ENCODE peak calls at places on chromosomes 2 and 18, in six cellular contexts. One of them, this sample, is unnamed.

GRCh38 chr2:218727502-218728165 is 17.0 kb downstream of the TTLL4 start:
- DNase-seq in K562: no peak
- DNase-seq in cardiac fibroblast: peak; percentile 67
- DNase-seq in fibroblast of pulmonary artery: peak; percentile 53
- DNase-seq in CD8-positive, alpha-beta T cell: no peak
- DNase-seq in fibroblast of lung: peak; percentile 48
- DNase-seq in this sample: peak; percentile 32

GRCh38 chr2:47751856-47752414 is 31.0 kb upstream of the MSH6 start:
- DNase-seq in K562: no peak
- DNase-seq in cardiac fibroblast: no peak
- DNase-seq in fibroblast of pulmonary artery: no peak
- DNase-seq in CD8-positive, alpha-beta T cell: no peak
- DNase-seq in fibroblast of lung: no peak
- DNase-seq in this sample: no peak

GRCh38 chr2:86218124-86218523 is 18.9 kb downstream of the MRPL35 start:
- DNase-seq in K562: no peak
- DNase-seq in cardiac fibroblast: no peak
- DNase-seq in fibroblast of pulmonary artery: no peak
- DNase-seq in CD8-positive, alpha-beta T cell: no peak
- DNase-seq in fibroblast of lung: no peak
- DNase-seq in this sample: no peak

GRCh38 chr2:127647242-127648190 is 1.6 kb downstream of the GPR17 start:
- DNase-seq in K562: no peak
- DNase-seq in cardiac fibroblast: peak; percentile 44
- DNase-seq in fibroblast of pulmonary artery: peak; percentile 45
- DNase-seq in CD8-positive, alpha-beta T cell: no peak
- DNase-seq in fibroblast of lung: no peak
- DNase-seq in this sample: peak; percentile 24

GRCh38 chr2:241821460-241822263 is 12.7 kb downstream of the NEU4 start:
- DNase-seq in K562: no peak
- DNase-seq in cardiac fibroblast: no peak
- DNase-seq in fibroblast of pulmonary artery: no peak
- DNase-seq in CD8-positive, alpha-beta T cell: no peak
- DNase-seq in fibroblast of lung: no peak
- DNase-seq in this sample: no peak

GRCh38 chr18:75068682-75069435 is 140.1 kb downstream of the PTGR3 start:
- DNase-seq in K562: no peak
- DNase-seq in cardiac fibroblast: peak; percentile 6
- DNase-seq in fibroblast of pulmonary artery: peak; percentile 18
- DNase-seq in CD8-positive, alpha-beta T cell: no peak
- DNase-seq in fibroblast of lung: no peak
- DNase-seq in this sample: no peak

GRCh38 chr2:29057006-29057405 is 17.3 kb downstream of the PCARE start:
- DNase-seq in K562: no peak
- DNase-seq in cardiac fibroblast: no peak
- DNase-seq in fibroblast of pulmonary artery: no peak
- DNase-seq in CD8-positive, alpha-beta T cell: no peak
- DNase-seq in fibroblast of lung: no peak
- DNase-seq in this sample: no peak

GRCh38 chr18:28541276-28541930 is 364.5 kb upstream of the CDH2 start:
- DNase-seq in K562: no peak
- DNase-seq in cardiac fibroblast: no peak
- DNase-seq in fibroblast of pulmonary artery: no peak
- DNase-seq in CD8-positive, alpha-beta T cell: no peak
- DNase-seq in fibroblast of lung: no peak
- DNase-seq in this sample: no peak

GRCh38 chr18:51643483-51643882 is 446.0 kb upstream of the MEX3C start:
- DNase-seq in K562: no peak
- DNase-seq in cardiac fibroblast: no peak
- DNase-seq in fibroblast of pulmonary artery: no peak
- DNase-seq in CD8-positive, alpha-beta T cell: no peak
- DNase-seq in fibroblast of lung: no peak
- DNase-seq in this sample: no peak

GRCh38 chr18:48567388-48567787 is 28.6 kb downstream of the CTIF start:
- DNase-seq in K562: no peak
- DNase-seq in cardiac fibroblast: no peak
- DNase-seq in fibroblast of pulmonary artery: no peak
- DNase-seq in CD8-positive, alpha-beta T cell: no peak
- DNase-seq in fibroblast of lung: no peak
- DNase-seq in this sample: no peak

GRCh38 chr2:239329284-239329971 is 71.4 kb downstream of the HDAC4 start:
- DNase-seq in K562: no peak
- DNase-seq in cardiac fibroblast: no peak
- DNase-seq in fibroblast of pulmonary artery: no peak
- DNase-seq in CD8-positive, alpha-beta T cell: no peak
- DNase-seq in fibroblast of lung: peak; percentile 42
- DNase-seq in this sample: no peak

GRCh38 chr2:231684314-231685223 is 23.8 kb upstream of the PTMA start:
- DNase-seq in K562: no peak
- DNase-seq in cardiac fibroblast: no peak
- DNase-seq in fibroblast of pulmonary artery: no peak
- DNase-seq in CD8-positive, alpha-beta T cell: no peak
- DNase-seq in fibroblast of lung: no peak
- DNase-seq in this sample: no peak

GRCh38 chr2:107595749-107596148 is 230.9 kb upstream of the RGPD4 start:
- DNase-seq in K562: no peak
- DNase-seq in cardiac fibroblast: peak; percentile 76
- DNase-seq in fibroblast of pulmonary artery: peak; percentile 60
- DNase-seq in CD8-positive, alpha-beta T cell: no peak
- DNase-seq in fibroblast of lung: peak; percentile 59
- DNase-seq in this sample: peak; percentile 78

GRCh38 chr2:151315381-151315903 is 26.0 kb upstream of the NMI start:
- DNase-seq in K562: no peak
- DNase-seq in cardiac fibroblast: peak; percentile 82
- DNase-seq in fibroblast of pulmonary artery: peak; percentile 70
- DNase-seq in CD8-positive, alpha-beta T cell: no peak
- DNase-seq in fibroblast of lung: peak; percentile 70
- DNase-seq in this sample: peak; percentile 18

GRCh38 chr18:9648431-9649163 is 34.2 kb upstream of the PPP4R1 start:
- DNase-seq in K562: no peak
- DNase-seq in cardiac fibroblast: no peak
- DNase-seq in fibroblast of pulmonary artery: no peak
- DNase-seq in CD8-positive, alpha-beta T cell: no peak
- DNase-seq in fibroblast of lung: no peak
- DNase-seq in this sample: no peak

GRCh38 chr18:9658111-9658641 is 43.8 kb upstream of the PPP4R1 start:
- DNase-seq in K562: no peak
- DNase-seq in cardiac fibroblast: no peak
- DNase-seq in fibroblast of pulmonary artery: no peak
- DNase-seq in CD8-positive, alpha-beta T cell: no peak
- DNase-seq in fibroblast of lung: no peak
- DNase-seq in this sample: no peak

GRCh38 chr18:9649164-9649540 is 34.8 kb upstream of the PPP4R1 start:
- DNase-seq in K562: no peak
- DNase-seq in cardiac fibroblast: no peak
- DNase-seq in fibroblast of pulmonary artery: no peak
- DNase-seq in CD8-positive, alpha-beta T cell: no peak
- DNase-seq in fibroblast of lung: no peak
- DNase-seq in this sample: peak; percentile 60

GRCh38 chr18:9647496-9648323 is 33.4 kb upstream of the PPP4R1 start:
- DNase-seq in K562: no peak
- DNase-seq in cardiac fibroblast: peak; percentile 58
- DNase-seq in fibroblast of pulmonary artery: peak; percentile 46
- DNase-seq in CD8-positive, alpha-beta T cell: no peak
- DNase-seq in fibroblast of lung: no peak
- DNase-seq in this sample: peak; percentile 35

GRCh38 chr18:9653390-9653789 is 39.0 kb upstream of the PPP4R1 start:
- DNase-seq in K562: no peak
- DNase-seq in cardiac fibroblast: peak; percentile 47
- DNase-seq in fibroblast of pulmonary artery: no peak
- DNase-seq in CD8-positive, alpha-beta T cell: no peak
- DNase-seq in fibroblast of lung: peak; percentile 30
- DNase-seq in this sample: peak; percentile 26
- H3K4me3 ChIP-seq in K562: no peak overlapping the region
- H3K4me3 ChIP-seq in cardiac fibroblast: no peak overlapping the region
- H3K4me3 ChIP-seq in fibroblast of pulmonary artery: no peak overlapping the region
- H3K4me3 ChIP-seq in CD8-positive, alpha-beta T cell: no peak overlapping the region
- H3K4me3 ChIP-seq in fibroblast of lung: no peak overlapping the region
- H3K4me3 ChIP-seq in this sample: no peak overlapping the region

DNA sequence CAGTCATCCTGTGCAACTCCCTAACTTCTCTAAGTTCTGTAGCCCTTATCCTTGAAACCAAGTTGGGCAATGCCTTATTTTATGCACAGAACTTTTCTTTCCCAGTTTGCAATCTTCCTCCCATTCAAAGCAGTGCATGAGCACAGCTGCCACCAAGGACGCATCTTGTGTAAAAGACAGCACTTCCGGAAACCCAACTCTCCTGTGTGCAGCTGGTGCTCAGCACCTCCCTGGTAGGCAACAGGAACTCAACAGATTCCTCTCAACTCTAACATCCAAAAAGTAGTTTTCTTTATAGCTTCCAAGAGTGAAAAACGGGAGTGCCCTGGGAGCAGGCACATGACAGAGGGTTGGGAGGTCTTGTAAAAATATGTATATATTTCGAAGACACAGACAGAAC is 2.2 kb downstream of the TMEM18 start:
- DNase-seq in K562: no peak
- DNase-seq in cardiac fibroblast: peak; percentile 1
- DNase-seq in fibroblast of pulmonary artery: no peak
- DNase-seq in CD8-positive, alpha-beta T cell: no peak
- DNase-seq in fibroblast of lung: no peak
- DNase-seq in this sample: no peak
- H3K4me3 ChIP-seq in K562: no peak overlapping the region
- H3K4me3 ChIP-seq in cardiac fibroblast: no peak overlapping the region
- H3K4me3 ChIP-seq in fibroblast of pulmonary artery: no peak overlapping the region
- H3K4me3 ChIP-seq in CD8-positive, alpha-beta T cell: no peak overlapping the region
- H3K4me3 ChIP-seq in fibroblast of lung: no peak overlapping the region
- H3K4me3 ChIP-seq in this sample: no peak overlapping the region

DNA sequence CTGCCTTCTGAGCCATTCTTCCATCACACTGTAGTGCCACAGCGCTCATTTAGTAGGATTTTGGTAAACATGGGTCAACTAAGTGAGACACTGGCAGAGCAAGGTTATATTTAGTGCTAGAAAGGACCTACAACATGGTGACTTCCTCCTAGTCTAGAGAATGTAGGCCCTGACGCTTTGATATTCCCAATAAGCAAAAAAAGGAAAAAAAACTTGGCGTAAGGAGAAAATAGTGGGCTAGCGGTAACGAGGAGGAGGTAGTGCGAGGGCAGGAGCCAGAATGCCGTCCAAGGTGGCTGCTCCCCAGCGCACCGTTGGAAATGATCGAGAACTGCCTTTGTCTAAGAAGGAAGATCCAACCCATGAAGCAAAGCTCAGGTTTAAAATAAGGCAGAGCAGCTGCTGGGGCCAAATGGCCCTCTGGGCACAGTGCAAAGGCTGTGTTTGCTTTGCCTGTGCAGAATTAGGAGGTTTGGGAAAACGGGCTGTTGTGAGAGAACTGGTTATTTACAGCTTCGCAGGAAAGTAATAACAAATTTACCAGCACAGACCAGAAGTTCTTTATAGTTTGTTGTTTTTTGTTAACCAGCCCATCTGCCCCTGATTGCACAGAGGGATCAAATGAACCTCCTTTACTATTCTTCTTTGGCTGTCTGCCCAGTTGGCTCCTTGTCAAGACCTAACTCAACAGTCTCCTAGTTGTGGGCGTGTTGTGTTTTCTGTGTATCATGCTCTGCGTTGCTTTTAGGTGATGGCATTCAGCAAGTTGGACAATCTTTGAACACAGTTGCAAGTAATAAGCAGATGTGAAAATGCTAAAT is 86.6 kb downstream of the ITGB1BP1 start:
- DNase-seq in K562: peak; percentile 57
- DNase-seq in cardiac fibroblast: peak; percentile 96
- DNase-seq in fibroblast of pulmonary artery: peak; percentile 96
- DNase-seq in CD8-positive, alpha-beta T cell: no peak
- DNase-seq in fibroblast of lung: peak; percentile 95
- DNase-seq in this sample: peak; percentile 94
- H3K4me3 ChIP-seq in K562: no peak overlapping the region
- H3K4me3 ChIP-seq in cardiac fibroblast: no peak overlapping the region
- H3K4me3 ChIP-seq in fibroblast of pulmonary artery: no peak overlapping the region
- H3K4me3 ChIP-seq in CD8-positive, alpha-beta T cell: no peak overlapping the region
- H3K4me3 ChIP-seq in fibroblast of lung: no peak overlapping the region
- H3K4me3 ChIP-seq in this sample: no peak overlapping the region

GRCh38 chr18:31500161-31500688 is 2.2 kb downstream of the DSG2 start:
- DNase-seq in K562: no peak
- DNase-seq in cardiac fibroblast: no peak
- DNase-seq in fibroblast of pulmonary artery: no peak
- DNase-seq in CD8-positive, alpha-beta T cell: no peak
- DNase-seq in fibroblast of lung: no peak
- DNase-seq in this sample: no peak
- H3K4me3 ChIP-seq in K562: no peak overlapping the region
- H3K4me3 ChIP-seq in cardiac fibroblast: no peak overlapping the region
- H3K4me3 ChIP-seq in fibroblast of pulmonary artery: no peak overlapping the region
- H3K4me3 ChIP-seq in CD8-positive, alpha-beta T cell: no peak overlapping the region
- H3K4me3 ChIP-seq in fibroblast of lung: no peak overlapping the region
- H3K4me3 ChIP-seq in this sample: no peak overlapping the region

DNA sequence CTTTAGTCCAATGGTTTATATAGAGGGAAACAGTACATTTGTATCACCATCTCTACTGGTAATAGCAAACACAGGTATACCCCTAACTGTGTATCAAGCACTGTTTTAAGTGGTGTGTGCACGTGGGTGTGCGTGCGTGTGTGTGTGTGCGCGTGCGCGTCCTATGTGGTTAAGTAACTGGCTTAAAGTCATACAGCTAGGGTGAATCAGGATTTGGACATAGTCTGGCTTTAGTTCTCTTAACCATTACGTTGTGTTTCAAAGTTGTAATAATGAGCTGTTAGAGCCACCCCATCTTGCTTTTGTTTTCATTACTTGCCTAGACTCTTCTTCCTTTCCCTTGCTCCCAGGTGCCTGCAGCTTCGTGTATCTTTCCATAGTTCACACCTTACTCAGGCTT is 2.1 kb downstream of the HADHB start:
- DNase-seq in K562: peak; percentile 33
- DNase-seq in cardiac fibroblast: peak; percentile 41
- DNase-seq in fibroblast of pulmonary artery: peak; percentile 14
- DNase-seq in CD8-positive, alpha-beta T cell: no peak
- DNase-seq in fibroblast of lung: peak; percentile 57
- DNase-seq in this sample: no peak
- H3K4me3 ChIP-seq in K562: peak overlapping the region; percentile 82
- H3K4me3 ChIP-seq in cardiac fibroblast: no peak overlapping the region
- H3K4me3 ChIP-seq in fibroblast of pulmonary artery: no peak overlapping the region
- H3K4me3 ChIP-seq in CD8-positive, alpha-beta T cell: no peak overlapping the region
- H3K4me3 ChIP-seq in fibroblast of lung: peak overlapping the region; percentile 20
- H3K4me3 ChIP-seq in this sample: no peak overlapping the region